ENCODE peak calls at places on chromosomes 6 and 20, in six cellular contexts. N, Y, S, D, H and E are unnamed samples.

GRCh38 chr20:44431502-44432234 is 44.0 kb upstream of the TTPAL start:
- DNase-seq in N (no peak), Y (no peak), S (peak; percentile 72), D (no peak), H (no peak), E (no peak)

GRCh38 chr20:32958574-32958973 is 45.7 kb downstream of the SUN5 start:
- DNase-seq in N (no peak), Y (no peak), S (no peak), D (no peak), H (no peak), E (no peak)

GRCh38 chr6:111238464-111239119 is 151.3 kb downstream of the SLC16A10 start:
- DNase-seq in N (no peak), Y (no peak), S (no peak), D (no peak), H (no peak), E (no peak)

GRCh38 chr6:35096129-35096852 is 44.8 kb downstream of the TCP11 start:
- DNase-seq in N (no peak), Y (no peak), S (peak; percentile 26), D (no peak), H (no peak), E (no peak)

GRCh38 chr6:4682431-4683159 is 93.6 kb upstream of the CDYL start:
- DNase-seq in N (no peak), Y (no peak), S (no peak), D (no peak), H (no peak), E (no peak)

GRCh38 chr6:33668914-33669313 is 42.6 kb downstream of the UQCC2 start:
- DNase-seq in N (no peak), Y (no peak), S (no peak), D (peak; percentile 73), H (no peak), E (peak; percentile 73)

GRCh38 chr6:119379809-119380208 is 30.2 kb upstream of the MAN1A1 start:
- DNase-seq in N (no peak), Y (no peak), S (no peak), D (no peak), H (no peak), E (no peak)

GRCh38 chr20:50848846-50849673 is 54.2 kb downstream of the BCAS4 start:
- DNase-seq in N (peak; percentile 45), Y (no peak), S (no peak), D (no peak), H (no peak), E (no peak)

GRCh38 chr6:12815884-12816600 is 99.5 kb downstream of the PHACTR1 start:
- DNase-seq in N (no peak), Y (no peak), S (no peak), D (no peak), H (no peak), E (no peak)

GRCh38 chr20:9177278-9177677 is 108.4 kb downstream of the PLCB4 start:
- DNase-seq in N (no peak), Y (no peak), S (no peak), D (no peak), H (no peak), E (no peak)

GRCh38 chr20:33370296-33370695 is 31.0 kb downstream of the CDK5RAP1 start:
- DNase-seq in N (no peak), Y (no peak), S (no peak), D (no peak), H (no peak), E (no peak)

GRCh38 chr20:37273988-37274387 is 12.4 kb upstream of the GHRH start:
- DNase-seq in N (no peak), Y (no peak), S (no peak), D (no peak), H (no peak), E (no peak)

GRCh38 chr20:37275125-37275524 is 13.5 kb upstream of the GHRH start:
- DNase-seq in N (no peak), Y (no peak), S (peak; percentile 56), D (no peak), H (no peak), E (no peak)

GRCh38 chr20:37277253-37277593 is 12.2 kb upstream of the MANBAL start:
- DNase-seq in N (no peak), Y (no peak), S (no peak), D (no peak), H (no peak), E (no peak)

GRCh38 chr20:37278966-37279590 is 10.4 kb upstream of the MANBAL start:
- DNase-seq in N (no peak), Y (no peak), S (no peak), D (no peak), H (no peak), E (no peak)

DNA sequence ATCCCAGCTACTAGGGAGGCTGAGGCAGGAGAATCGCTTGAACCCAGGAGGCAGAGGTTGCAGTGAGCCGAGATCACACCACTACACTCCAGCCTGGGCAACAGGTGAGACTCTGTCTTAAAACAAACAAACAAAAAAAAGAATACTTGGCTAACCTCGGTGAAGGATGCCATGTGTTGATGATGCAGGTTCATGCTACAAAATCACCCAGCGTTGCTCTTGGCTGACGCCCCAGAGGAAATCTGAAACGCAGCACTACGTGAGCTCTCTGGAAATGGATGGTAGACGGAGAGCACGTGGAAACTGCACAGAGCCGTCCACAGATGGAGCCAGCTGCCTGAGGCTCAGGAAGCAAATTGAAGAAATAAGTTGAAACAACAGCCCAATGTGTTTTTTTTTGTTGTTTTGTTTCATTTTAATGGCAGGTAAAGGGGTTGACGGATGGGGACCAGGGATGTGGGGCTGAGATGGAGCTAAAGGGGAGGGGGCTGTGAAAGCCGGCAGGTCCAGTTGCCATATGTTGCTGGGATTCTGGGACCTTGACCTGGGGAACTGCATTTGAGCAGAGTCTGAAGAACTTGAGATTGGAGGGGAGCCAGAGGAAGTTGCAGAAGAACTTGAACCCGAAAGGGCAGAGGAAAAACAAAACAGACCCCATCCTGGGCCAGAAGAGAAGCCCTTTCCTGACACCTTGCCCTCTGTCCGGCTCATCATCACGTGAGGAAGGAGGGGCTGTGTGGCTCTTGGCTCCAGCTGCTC is 12.8 kb upstream of the MANBAL start:
- DNase-seq in N (peak; percentile 62), Y (no peak), S (peak; percentile 49), D (no peak), H (no peak), E (peak; percentile 46)
- TF ChIP-seq POLR2A in N (no peak), Y (peak; percentile 36), S (no peak), D (no peak), H (no peak), E (no peak)

GRCh38 chr6:164085552-164086325 is 671.2 kb downstream of the QKI start:
- DNase-seq in N (no peak), Y (no peak), S (no peak), D (no peak), H (no peak), E (no peak)
- TF ChIP-seq TAF1 in N (no peak), Y (no peak), S (no peak), D (no peak), H (no peak), E (no peak)

GRCh38 chr6:90068264-90068663 is 174.0 kb downstream of the GJA10 start:
- DNase-seq in N (no peak), Y (no peak), S (no peak), D (peak; percentile 65), H (no peak), E (no peak)
- TF ChIP-seq POLR2AphosphoS5 in N (no peak), Y (no peak), S (no peak), D (no peak), H (no peak), E (no peak)

GRCh38 chr6:79377830-79378460 is 143.5 kb upstream of the HMGN3 start:
- DNase-seq in N (no peak), Y (no peak), S (no peak), D (no peak), H (no peak), E (no peak)
- TF ChIP-seq POLR2A in N (no peak), Y (no peak), S (no peak), D (no peak), H (no peak), E (no peak)

DNA sequence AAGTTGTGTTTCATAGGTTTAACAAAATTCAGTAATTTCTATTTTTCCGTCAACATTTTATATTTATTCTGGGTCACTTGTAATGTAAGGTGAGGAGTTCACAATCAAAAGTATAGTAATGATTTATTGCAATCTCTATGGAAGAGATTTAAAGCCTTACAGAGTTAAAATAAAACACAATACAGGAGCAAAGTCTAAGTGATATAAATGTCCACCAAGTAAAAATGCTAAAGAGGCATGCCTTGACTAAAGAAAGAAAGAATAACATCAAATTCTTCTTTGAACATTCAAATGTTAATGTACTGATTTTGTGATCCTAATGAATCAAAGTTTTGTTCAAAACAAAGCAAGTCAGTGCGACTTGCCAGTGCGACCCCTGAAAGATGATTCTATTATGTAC is 61.5 kb downstream of the REPS1 start:
- DNase-seq in N (no peak), Y (no peak), S (no peak), D (no peak), H (no peak), E (no peak)
- TF ChIP-seq TAF1 in N (no peak), Y (no peak), S (no peak), D (no peak), H (no peak), E (no peak)

GRCh38 chr6:83709748-83710050 is 798 bp upstream of the SNAP91 start:
- DNase-seq in N (no peak), Y (no peak), S (no peak), D (no peak), H (no peak), E (no peak)

GRCh38 chr6:83707829-83708545 is 914 bp downstream of the SNAP91 start:
- DNase-seq in N (no peak), Y (no peak), S (no peak), D (no peak), H (peak; percentile 67), E (peak; percentile 17)

GRCh38 chr6:83708546-83708969 is 343 bp downstream of the SNAP91 start:
- DNase-seq in N (peak; percentile 10), Y (no peak), S (no peak), D (no peak), H (no peak), E (peak; percentile 19)

GRCh38 chr6:83711958-83712357 is 3.1 kb upstream of the SNAP91 start:
- DNase-seq in N (no peak), Y (no peak), S (no peak), D (no peak), H (no peak), E (no peak)

DNA sequence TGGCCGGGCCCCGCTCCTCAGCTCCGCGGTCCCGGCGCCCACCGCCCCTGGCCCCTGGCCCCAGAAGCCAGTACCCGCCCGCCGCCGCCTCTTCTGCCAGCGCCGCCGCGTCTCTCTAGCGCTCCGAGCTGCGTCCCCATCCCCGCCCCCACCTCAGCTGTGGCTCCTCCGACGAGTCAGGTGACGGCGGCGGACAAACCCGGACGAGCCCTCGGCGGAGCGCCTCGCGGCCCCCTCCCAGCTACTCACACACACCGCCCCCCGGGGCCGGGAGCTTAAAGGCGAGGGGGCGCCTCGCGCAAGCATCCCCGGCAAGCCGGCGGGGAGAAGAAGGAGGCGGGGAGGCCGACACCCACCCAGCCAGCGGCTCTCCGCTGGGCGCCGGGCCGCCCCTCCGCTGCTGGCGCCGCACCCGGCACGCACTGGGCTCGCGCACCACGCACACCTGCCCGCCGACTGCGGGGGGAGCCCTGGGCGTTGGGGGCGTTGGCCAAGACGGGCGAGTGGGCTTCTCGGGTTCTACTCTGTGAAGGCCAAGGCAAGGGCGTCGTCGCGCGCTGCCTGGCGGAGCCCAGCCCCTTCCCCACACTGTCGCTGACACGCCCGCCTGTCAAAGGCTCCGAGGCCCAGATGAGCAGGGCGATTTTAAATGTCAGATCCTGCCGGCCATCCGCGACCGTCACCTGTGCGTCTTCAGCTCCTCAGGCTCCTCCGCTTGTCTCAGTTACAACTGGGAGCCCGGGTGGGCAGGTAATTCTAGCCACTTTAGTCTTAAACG is at the start of gene SNAP91:
- DNase-seq in N (peak; percentile 6), Y (no peak), S (no peak), D (no peak), H (peak; percentile 85), E (peak; percentile 15)
- TF ChIP-seq POLR2AphosphoS5 in N (no peak), Y (no peak), S (no peak), D (no peak), H (no peak), E (no peak)